ENCODE peak calls at places on chromosomes 1 and 21, in ten cellular contexts. K is lung; M is CD4-positive, CD25-positive, alpha-beta regulatory T cell; Y is GM23248; G is cardiac muscle cell; Q is CD8-positive, alpha-beta T cell; B is CD8-positive, alpha-beta memory T cell; A is ascending aorta; Z is aorta; J is upper lobe of left lung. E is an unnamed sample.

GRCh38 chr21:41068411-41069304 is 99.3 kb upstream of the BACE2 start:
- DNase-seq in K (peak; percentile 79), G (peak; percentile 71), A (peak; percentile 80), Q (peak; percentile 56), B (peak; percentile 4), M (peak; percentile 13), Y (peak; percentile 78), J (peak; percentile 83), Z (peak; percentile 94), E (peak; percentile 85)

GRCh38 chr1:7224644-7225043 is 439.4 kb downstream of the CAMTA1 start:
- DNase-seq in G (peak; percentile 12), Z (no peak), A (no peak), B (no peak), M (no peak), Y (no peak), K (no peak), J (no peak), Q (no peak), E (peak; percentile 19)

GRCh38 chr1:44485229-44485932 is 80.3 kb downstream of the RNF220 start:
- DNase-seq in M (no peak), Q (no peak), Z (no peak), G (peak; percentile 91), A (no peak), B (no peak), J (peak; percentile 47), K (no peak), Y (peak; percentile 78), E (no peak)

GRCh38 chr1:32724678-32725594 is 22.4 kb upstream of the SYNC start:
- DNase-seq in Y (peak; percentile 97), Q (no peak), G (peak; percentile 93), M (no peak), K (peak; percentile 50), J (peak; percentile 60), B (no peak), A (peak; percentile 81), Z (peak; percentile 84), E (peak; percentile 23)

GRCh38 chr1:234221601-234222000 is 151.7 kb upstream of the COA6 start:
- DNase-seq in Z (no peak), Q (no peak), A (no peak), K (no peak), G (no peak), J (no peak), M (no peak), B (no peak), Y (no peak), E (no peak)

GRCh38 chr1:54885237-54885679 is 1.7 kb downstream of the DHCR24 start:
- DNase-seq in J (no peak), Z (no peak), B (no peak), K (no peak), A (no peak), G (no peak), Y (no peak), Q (no peak), M (no peak), E (no peak)

GRCh38 chr1:173853074-173853473 is 14.7 kb downstream of the GAS5 start:
- DNase-seq in Y (peak; percentile 61), A (no peak), J (no peak), M (no peak), G (peak; percentile 87), B (no peak), Z (no peak), Q (no peak), K (no peak), E (no peak)

GRCh38 chr1:8625981-8626898 is 191.2 kb downstream of the RERE start:
- DNase-seq in K (no peak), J (no peak), Y (peak; percentile 82), M (no peak), B (no peak), Q (no peak), G (peak; percentile 99), Z (no peak), A (no peak), E (no peak)

GRCh38 chr21:38643404-38644023 is 145.2 kb upstream of the ERG start:
- DNase-seq in A (no peak), Q (no peak), M (no peak), Z (no peak), Y (no peak), J (no peak), K (no peak), G (no peak), B (no peak), E (no peak)

GRCh38 chr21:45860493-45861155 is 120.9 kb upstream of the COL6A1 start:
- DNase-seq in K (no peak), G (no peak), M (no peak), A (peak; percentile 53), J (no peak), Y (no peak), Q (no peak), B (no peak), Z (peak; percentile 70), E (no peak)

DNA sequence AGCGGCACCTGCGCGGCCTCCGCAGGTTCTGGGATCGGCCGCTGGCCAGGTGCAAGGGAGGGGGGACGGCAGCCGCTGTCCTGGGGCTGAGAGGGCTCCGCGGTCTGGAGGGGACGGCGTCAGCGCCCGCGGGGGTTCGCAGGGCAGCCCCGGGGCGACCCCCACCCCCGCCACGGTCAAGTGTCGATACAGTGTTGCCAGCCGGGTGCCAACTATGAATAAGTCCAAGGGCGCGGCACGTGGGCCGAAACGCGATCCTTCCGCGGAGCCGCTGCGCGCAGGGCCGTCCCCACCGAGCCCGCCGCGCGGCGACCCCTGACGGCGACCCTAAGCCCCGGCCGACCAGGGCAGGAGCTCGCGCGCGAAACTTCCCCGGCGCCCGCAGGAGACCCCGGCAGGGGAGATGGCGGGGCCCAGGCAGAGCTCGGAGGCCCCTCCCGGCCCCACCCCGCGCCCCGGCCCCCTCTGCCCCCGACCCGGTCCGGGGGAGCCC is 664 bp upstream of the AGPAT3 start:
- DNase-seq in Z (peak; percentile 85), K (peak; percentile 52), Q (peak; percentile 27), Y (peak; percentile 66), G (peak; percentile 33), M (peak; percentile 9), A (peak; percentile 69), J (no peak), B (no peak), E (peak; percentile 80)
- H3K4me3 ChIP-seq in Z (peak overlapping the region; percentile 79), K (peak overlapping the region; percentile 49), Q (peak overlapping the region; percentile 46), Y (peak overlapping the region; percentile 62), G (peak overlapping the region; percentile 86), M (no peak overlapping the region), A (peak overlapping the region; percentile 100), J (peak overlapping the region; percentile 59), B (peak overlapping the region; percentile 43), E (peak overlapping the region; percentile 34)

GRCh38 chr1:110361856-110362255 is 22.7 kb downstream of the RBM15 start:
- DNase-seq in A (no peak), Q (no peak), J (no peak), M (no peak), Y (no peak), G (no peak), K (no peak), Z (no peak), B (no peak), E (no peak)

GRCh38 chr1:110355321-110355720 is 16.1 kb downstream of the RBM15 start:
- DNase-seq in Y (no peak), A (no peak), B (no peak), G (no peak), Z (no peak), J (no peak), Q (no peak), K (no peak), M (no peak), E (no peak)

DNA sequence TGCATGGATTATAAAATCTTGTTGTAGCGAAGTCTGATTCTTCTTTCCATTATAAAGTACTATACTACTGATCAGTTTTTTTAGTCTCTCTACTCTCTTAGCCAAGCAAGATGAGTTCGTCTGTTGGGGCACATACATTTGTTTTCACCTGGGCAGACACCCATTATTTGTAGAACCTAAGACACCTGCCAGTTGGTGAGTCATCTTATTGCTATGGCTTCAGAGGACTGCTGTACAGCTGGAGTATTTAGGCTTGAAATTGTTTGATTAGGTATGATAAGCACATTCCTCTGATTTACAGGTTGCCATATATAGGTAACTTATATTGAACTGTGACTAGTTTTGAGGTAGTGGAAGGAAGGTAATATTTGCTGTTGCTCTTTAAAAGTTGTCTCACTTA is 17.2 kb downstream of the RBM15 start:
- DNase-seq in A (no peak), K (no peak), Y (no peak), J (no peak), B (no peak), G (no peak), M (no peak), Q (no peak), Z (no peak), E (no peak)
- H3K27ac ChIP-seq in A (no peak overlapping the region), K (no peak overlapping the region), Y (no peak overlapping the region), J (no peak overlapping the region), B (no peak overlapping the region), G (no peak overlapping the region), M (no peak overlapping the region), Q (no peak overlapping the region), Z (no peak overlapping the region), E (no peak overlapping the region)

DNA sequence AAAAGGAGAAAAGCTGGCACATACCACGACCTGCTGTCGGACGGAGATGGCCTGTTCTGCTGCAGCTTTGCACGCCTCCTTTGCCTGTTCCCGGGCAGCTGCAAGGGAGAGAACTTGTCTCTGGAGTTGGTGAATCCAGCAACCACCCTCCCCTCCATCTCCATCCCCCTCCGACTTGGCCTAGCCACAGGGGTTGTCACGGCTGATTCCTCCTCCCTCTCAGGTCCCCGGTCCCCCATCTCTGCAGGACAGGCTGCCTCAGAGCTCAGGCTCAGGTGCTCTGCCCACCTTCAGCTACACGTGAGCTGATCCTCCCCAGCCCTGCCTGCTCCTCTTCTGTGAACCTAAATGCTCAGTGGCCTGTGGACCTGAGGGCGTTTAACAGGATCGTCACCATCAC is 11.1 kb upstream of the SRM start:
- DNase-seq in A (no peak), K (no peak), B (no peak), Q (no peak), J (no peak), G (no peak), Z (peak; percentile 73), Y (no peak), M (no peak), E (peak; percentile 9)
- H3K36me3 ChIP-seq in A (peaks cover 100% of the 10 kb centered on the region), K (peaks cover 62% of the 10 kb centered on the region), B (peaks cover 77% of the 10 kb centered on the region), Q (peaks cover 69% of the 10 kb centered on the region), J (peaks cover 87% of the 10 kb centered on the region), G (peaks cover 63% of the 10 kb centered on the region), Z (peaks cover 3% of the 10 kb centered on the region), Y (peaks cover 42% of the 10 kb centered on the region), M (peaks cover 87% of the 10 kb centered on the region), E (peaks cover 12% of the 10 kb centered on the region)

GRCh38 chr1:151197863-151198253 is 494 bp upstream of the PIP5K1A start:
- DNase-seq in Z (no peak), G (no peak), A (no peak), Y (no peak), Q (no peak), B (no peak), J (no peak), M (no peak), K (no peak), E (peak; percentile 31)

GRCh38 chr1:151193856-151194255 is 3.9 kb upstream of the VPS72 start:
- DNase-seq in G (no peak), Y (peak; percentile 32), A (no peak), M (no peak), K (no peak), Z (no peak), Q (no peak), B (no peak), J (no peak), E (no peak)

GRCh38 chr1:151198254-151199127 is at the start of gene PIP5K1A:
- DNase-seq in J (peak; percentile 99), K (peak; percentile 100), Y (peak; percentile 99), G (peak; percentile 99), M (peak; percentile 99), Q (peak; percentile 100), A (peak; percentile 99), B (peak; percentile 99), Z (peak; percentile 100), E (peak; percentile 98)

GRCh38 chr1:151193304-151193703 is 3.3 kb upstream of the VPS72 start:
- DNase-seq in Z (peak; percentile 39), K (no peak), Q (no peak), G (no peak), Y (no peak), A (no peak), M (no peak), B (no peak), J (no peak), E (no peak)

GRCh38 chr1:151196292-151196800 is 2.0 kb upstream of the PIP5K1A start:
- DNase-seq in Q (peak; percentile 50), Y (peak; percentile 91), B (peak; percentile 13), G (peak; percentile 89), A (peak; percentile 83), K (peak; percentile 65), M (peak; percentile 38), Z (peak; percentile 51), J (peak; percentile 58), E (peak; percentile 84)
- H3K4me3 ChIP-seq in Q (no peak overlapping the region), Y (peak overlapping the region; percentile 56), B (no peak overlapping the region), G (no peak overlapping the region), A (peak overlapping the region; percentile 10), K (no peak overlapping the region), M (no peak overlapping the region), Z (no peak overlapping the region), J (no peak overlapping the region), E (no peak overlapping the region)